ENCODE peak calls at places on chromosomes 13 and 19, in six cellular contexts. One of them, this sample, is unnamed.

GRCh38 chr19:18710986-18711751 is 27.7 kb downstream of the CRTC1 start:
- DNase-seq in stimulated activated CD8-positive, alpha-beta memory T cell treated with anti-CD3 and anti-CD28 coated beads, Interleukin-7, amount 100 ng/mL, for 1 hour: no peak
- DNase-seq in mucosa of gallbladder: peak; percentile 55
- DNase-seq in activated CD4-positive, alpha-beta T cell treated with anti-CD3 and anti-CD28 coated beads, Interleukin-2, amount 50 U/mL, for 1 hour: no peak
- DNase-seq in endothelial cell: no peak
- DNase-seq in Kasumi-1: no peak
- DNase-seq in this sample: no peak

GRCh38 chr13:79442706-79443105 is 36.7 kb upstream of the RBM26 start:
- DNase-seq in Kasumi-1: no peak
- DNase-seq in activated CD4-positive, alpha-beta T cell treated with anti-CD3 and anti-CD28 coated beads, Interleukin-2, amount 50 U/mL, for 1 hour: no peak
- DNase-seq in endothelial cell: no peak
- DNase-seq in stimulated activated CD8-positive, alpha-beta memory T cell treated with anti-CD3 and anti-CD28 coated beads, Interleukin-7, amount 100 ng/mL, for 1 hour: no peak
- DNase-seq in mucosa of gallbladder: no peak
- DNase-seq in this sample: no peak

GRCh38 chr19:11853358-11853757 is 4.8 kb downstream of the ZNF439 start:
- DNase-seq in stimulated activated CD8-positive, alpha-beta memory T cell treated with anti-CD3 and anti-CD28 coated beads, Interleukin-7, amount 100 ng/mL, for 1 hour: no peak
- DNase-seq in endothelial cell: no peak
- DNase-seq in mucosa of gallbladder: no peak
- DNase-seq in activated CD4-positive, alpha-beta T cell treated with anti-CD3 and anti-CD28 coated beads, Interleukin-2, amount 50 U/mL, for 1 hour: no peak
- DNase-seq in Kasumi-1: no peak
- DNase-seq in this sample: no peak

GRCh38 chr19:46546194-46546896 is 50.7 kb upstream of the PNMA8B start:
- DNase-seq in Kasumi-1: no peak
- DNase-seq in activated CD4-positive, alpha-beta T cell treated with anti-CD3 and anti-CD28 coated beads, Interleukin-2, amount 50 U/mL, for 1 hour: no peak
- DNase-seq in stimulated activated CD8-positive, alpha-beta memory T cell treated with anti-CD3 and anti-CD28 coated beads, Interleukin-7, amount 100 ng/mL, for 1 hour: no peak
- DNase-seq in endothelial cell: peak; percentile 49
- DNase-seq in mucosa of gallbladder: peak; percentile 57
- DNase-seq in this sample: no peak

GRCh38 chr13:79237981-79238380 is 168.1 kb downstream of the RBM26 start:
- DNase-seq in stimulated activated CD8-positive, alpha-beta memory T cell treated with anti-CD3 and anti-CD28 coated beads, Interleukin-7, amount 100 ng/mL, for 1 hour: no peak
- DNase-seq in activated CD4-positive, alpha-beta T cell treated with anti-CD3 and anti-CD28 coated beads, Interleukin-2, amount 50 U/mL, for 1 hour: no peak
- DNase-seq in mucosa of gallbladder: no peak
- DNase-seq in endothelial cell: no peak
- DNase-seq in Kasumi-1: no peak
- DNase-seq in this sample: no peak

GRCh38 chr13:21683034-21683733 is 12.3 kb downstream of the FGF9 start:
- DNase-seq in mucosa of gallbladder: no peak
- DNase-seq in endothelial cell: no peak
- DNase-seq in Kasumi-1: no peak
- DNase-seq in stimulated activated CD8-positive, alpha-beta memory T cell treated with anti-CD3 and anti-CD28 coated beads, Interleukin-7, amount 100 ng/mL, for 1 hour: no peak
- DNase-seq in activated CD4-positive, alpha-beta T cell treated with anti-CD3 and anti-CD28 coated beads, Interleukin-2, amount 50 U/mL, for 1 hour: no peak
- DNase-seq in this sample: no peak

GRCh38 chr19:11168568-11168967 is 13.0 kb upstream of the SPC24 start:
- DNase-seq in endothelial cell: no peak
- DNase-seq in stimulated activated CD8-positive, alpha-beta memory T cell treated with anti-CD3 and anti-CD28 coated beads, Interleukin-7, amount 100 ng/mL, for 1 hour: no peak
- DNase-seq in Kasumi-1: no peak
- DNase-seq in mucosa of gallbladder: no peak
- DNase-seq in activated CD4-positive, alpha-beta T cell treated with anti-CD3 and anti-CD28 coated beads, Interleukin-2, amount 50 U/mL, for 1 hour: no peak
- DNase-seq in this sample: no peak

GRCh38 chr19:48818234-48818823 is 7.5 kb upstream of the BCAT2 start:
- DNase-seq in mucosa of gallbladder: no peak
- DNase-seq in stimulated activated CD8-positive, alpha-beta memory T cell treated with anti-CD3 and anti-CD28 coated beads, Interleukin-7, amount 100 ng/mL, for 1 hour: no peak
- DNase-seq in activated CD4-positive, alpha-beta T cell treated with anti-CD3 and anti-CD28 coated beads, Interleukin-2, amount 50 U/mL, for 1 hour: no peak
- DNase-seq in endothelial cell: no peak
- DNase-seq in Kasumi-1: no peak
- DNase-seq in this sample: no peak

GRCh38 chr19:13071444-13072205 is 31.0 kb downstream of the LYL1 start:
- DNase-seq in stimulated activated CD8-positive, alpha-beta memory T cell treated with anti-CD3 and anti-CD28 coated beads, Interleukin-7, amount 100 ng/mL, for 1 hour: no peak
- DNase-seq in mucosa of gallbladder: no peak
- DNase-seq in Kasumi-1: no peak
- DNase-seq in endothelial cell: no peak
- DNase-seq in activated CD4-positive, alpha-beta T cell treated with anti-CD3 and anti-CD28 coated beads, Interleukin-2, amount 50 U/mL, for 1 hour: no peak
- DNase-seq in this sample: no peak